ENCODE peak calls at places on chromosomes 2 and 18, in five cellular contexts. Z is aorta, O is prostate gland, T is PC-3, K is psoas muscle. Q is an unnamed sample. For H3K4me1, H3K27me3 and H3K9me3, the result is how much of the 10 kb centered on the place peaks cover.

GRCh38 chr2:9594361-9595063 is 36.3 kb downstream of the YWHAQ start:
- DNase-seq in K (no peak), T (peak), O (no peak), Z (no peak), Q (peak)

GRCh38 chr2:28055325-28055970 is 164.9 kb downstream of the BABAM2 start:
- DNase-seq in T (peak), O (no peak), Z (no peak), K (no peak), Q (peak)

GRCh38 chr2:156343940-156344301 is 11.4 kb upstream of the NR4A2 start:
- DNase-seq in Z (no peak), K (no peak), O (no peak), T (no peak), Q (no peak)

GRCh38 chr2:160411167-160411566 is 82.4 kb downstream of the RBMS1 start:
- DNase-seq in O (no peak), K (no peak), T (peak), Z (no peak), Q (peak)

GRCh38 chr2:149160701-149161217 is 122.3 kb downstream of the LYPD6B start:
- DNase-seq in Z (no peak), K (no peak), T (no peak), O (no peak), Q (no peak)

GRCh38 chr18:9876867-9877654 is 8.7 kb upstream of the TXNDC2 start:
- DNase-seq in O (no peak), K (no peak), Z (no peak), T (peak), Q (peak)

GRCh38 chr18:77948571-77948970 is 698.9 kb downstream of the GALR1 start:
- DNase-seq in Z (no peak), O (no peak), T (no peak), K (no peak), Q (no peak)

GRCh38 chr2:174450021-174450816 is 36.6 kb downstream of the GPR155 start:
- DNase-seq in K (no peak), Z (no peak), T (no peak), O (no peak), Q (no peak)

GRCh38 chr18:10794771-10795170 is 268.9 kb downstream of the NAPG start:
- DNase-seq in K (no peak), T (no peak), Z (no peak), O (no peak), Q (no peak)

GRCh38 chr2:209721497-209721896 is 50.1 kb upstream of the UNC80 start:
- DNase-seq in K (no peak), T (peak), O (no peak), Z (no peak), Q (peak)

GRCh38 chr2:225104971-225105370 is 62.7 kb upstream of the DOCK10 start:
- DNase-seq in K (no peak), O (no peak), T (peak), Z (no peak), Q (peak)

GRCh38 chr2:65142515-65142914 is 12.6 kb upstream of the RAB1A start:
- DNase-seq in Z (no peak), K (no peak), O (no peak), T (peak), Q (peak)

GRCh38 chr2:232482301-232483238 is 5.1 kb downstream of the ECEL1 start:
- DNase-seq in T (no peak), Z (no peak), O (no peak), K (peak), Q (no peak)

DNA sequence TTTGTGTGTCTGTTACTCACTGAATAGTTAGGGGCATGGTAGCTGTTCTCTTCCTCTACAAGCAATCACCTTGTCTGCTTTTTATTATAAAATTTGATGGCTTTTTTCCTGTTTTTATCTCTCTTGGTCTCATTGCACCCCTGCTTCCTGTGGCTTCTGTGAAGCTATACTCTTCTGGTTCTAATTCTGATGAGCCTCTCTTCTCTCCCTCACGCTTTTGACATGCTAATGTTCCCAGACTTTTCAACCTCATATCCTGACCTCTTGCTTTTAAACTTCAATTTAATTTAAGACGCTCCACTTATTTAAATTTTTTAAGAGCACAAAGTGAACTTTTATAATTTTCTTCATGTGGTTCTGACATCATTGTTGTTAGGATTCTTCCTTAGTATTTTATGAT is 361.4 kb downstream of the DLGAP1 start:
- DNase-seq in O (no peak), K (no peak), Z (no peak), T (no peak), Q (no peak)
- H3K4me1 ChIP-seq in O (under half), K (under half), Z (under half), T (under half), Q (under half)

GRCh38 chr18:34115409-34116081 is 109.2 kb downstream of the NOL4 start:
- DNase-seq in T (no peak), O (no peak), K (no peak), Z (no peak), Q (no peak)
- H3K27me3 ChIP-seq in T (under half), O (under half), K (under half), Z (under half), Q (under half)

DNA sequence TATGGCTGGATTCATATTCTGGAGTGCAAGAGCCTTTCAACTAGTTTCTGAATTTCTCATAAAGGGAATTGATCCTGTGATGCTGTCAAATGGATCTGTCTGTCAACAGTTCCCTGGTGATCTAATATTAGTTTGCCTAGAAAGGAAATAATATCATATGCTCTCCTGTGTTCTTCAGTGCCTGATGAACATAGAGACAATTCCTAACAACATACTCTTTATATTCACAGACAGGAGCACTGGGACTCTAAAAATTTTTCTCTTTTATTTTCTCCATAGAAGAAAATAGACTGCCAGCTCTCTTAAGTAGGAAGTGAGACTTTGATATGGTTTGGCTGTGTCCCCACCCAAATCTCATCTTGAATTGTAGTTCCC is 259.7 kb downstream of the TMX3 start:
- DNase-seq in T (no peak), O (no peak), Z (no peak), K (no peak), Q (no peak)
- H3K9me3 ChIP-seq in T (under half), O (under half), Z (under half), K (under half), Q (under half)

GRCh38 chr2:236745420-236746210 is 176.0 kb downstream of the ACKR3 start:
- DNase-seq in K (no peak), O (peak), T (peak), Z (peak), Q (peak)
- H3K4me1 ChIP-seq in K (under half), O (under half), T (half or more), Z (under half), Q (half or more)

Q was measured in mammary epithelial cell.